ENCODE peak calls at places on chromosomes 1 and 21, in ten cellular contexts. One of them, this sample, is unnamed.
A peak's percentile ranks its signal among the peaks of the same experiment; 100 is the strongest.

GRCh38 chr1:64269558-64269884 is 66.1 kb downstream of the UBE2U start:
- DNase-seq in ovary: no peak
- DNase-seq in neural progenitor cell: no peak
- DNase-seq in tibial nerve: no peak
- DNase-seq in endodermal cell: peak; percentile 45
- DNase-seq in psoas muscle: no peak
- DNase-seq in GM20000: no peak
- DNase-seq in progenitor cell of endocrine pancreas: no peak
- DNase-seq in cardiac fibroblast: no peak
- DNase-seq in PC-3: no peak
- DNase-seq in this sample: no peak

GRCh38 chr21:45590246-45590725 is 48.0 kb upstream of the SLC19A1 start:
- DNase-seq in ovary: peak; percentile 79
- DNase-seq in neural progenitor cell: peak; percentile 80
- DNase-seq in tibial nerve: peak; percentile 50
- DNase-seq in endodermal cell: peak; percentile 91
- DNase-seq in psoas muscle: peak; percentile 69
- DNase-seq in GM20000: peak; percentile 97
- DNase-seq in progenitor cell of endocrine pancreas: peak; percentile 55
- DNase-seq in cardiac fibroblast: peak; percentile 68
- DNase-seq in PC-3: peak; percentile 17
- DNase-seq in this sample: peak; percentile 76

GRCh38 chr1:55632906-55633305 is 417.7 kb upstream of the USP24 start:
- DNase-seq in ovary: no peak
- DNase-seq in neural progenitor cell: peak; percentile 18
- DNase-seq in tibial nerve: no peak
- DNase-seq in endodermal cell: peak; percentile 48
- DNase-seq in psoas muscle: no peak
- DNase-seq in GM20000: no peak
- DNase-seq in progenitor cell of endocrine pancreas: no peak
- DNase-seq in cardiac fibroblast: peak; percentile 18
- DNase-seq in PC-3: no peak
- DNase-seq in this sample: no peak

GRCh38 chr1:17216078-17216477 is 11.2 kb downstream of the PADI1 start:
- DNase-seq in ovary: no peak
- DNase-seq in neural progenitor cell: no peak
- DNase-seq in tibial nerve: no peak
- DNase-seq in endodermal cell: no peak
- DNase-seq in psoas muscle: no peak
- DNase-seq in GM20000: no peak
- DNase-seq in progenitor cell of endocrine pancreas: no peak
- DNase-seq in cardiac fibroblast: no peak
- DNase-seq in PC-3: no peak
- DNase-seq in this sample: no peak

GRCh38 chr1:188904201-188904600 is 1573.5 kb downstream of the BRINP3 start:
- DNase-seq in ovary: no peak
- DNase-seq in neural progenitor cell: no peak
- DNase-seq in tibial nerve: no peak
- DNase-seq in endodermal cell: peak; percentile 42
- DNase-seq in psoas muscle: no peak
- DNase-seq in GM20000: no peak
- DNase-seq in progenitor cell of endocrine pancreas: no peak
- DNase-seq in cardiac fibroblast: no peak
- DNase-seq in PC-3: no peak
- DNase-seq in this sample: no peak

GRCh38 chr1:215568287-215568692 is 1.2 kb downstream of the KCTD3 start:
- DNase-seq in ovary: peak; percentile 31
- DNase-seq in neural progenitor cell: no peak
- DNase-seq in tibial nerve: peak; percentile 37
- DNase-seq in endodermal cell: no peak
- DNase-seq in psoas muscle: no peak
- DNase-seq in GM20000: peak; percentile 52
- DNase-seq in progenitor cell of endocrine pancreas: no peak
- DNase-seq in cardiac fibroblast: peak; percentile 70
- DNase-seq in PC-3: peak; percentile 61
- DNase-seq in this sample: no peak

GRCh38 chr1:116105996-116106395 is 5.2 kb upstream of the MAB21L3 start:
- DNase-seq in ovary: no peak
- DNase-seq in neural progenitor cell: no peak
- DNase-seq in tibial nerve: no peak
- DNase-seq in endodermal cell: no peak
- DNase-seq in psoas muscle: no peak
- DNase-seq in GM20000: no peak
- DNase-seq in progenitor cell of endocrine pancreas: no peak
- DNase-seq in cardiac fibroblast: no peak
- DNase-seq in PC-3: no peak
- DNase-seq in this sample: no peak

GRCh38 chr1:44120398-44120949 is 1.9 kb downstream of the KLF17 start:
- DNase-seq in ovary: no peak
- DNase-seq in neural progenitor cell: no peak
- DNase-seq in tibial nerve: no peak
- DNase-seq in endodermal cell: no peak
- DNase-seq in psoas muscle: no peak
- DNase-seq in GM20000: no peak
- DNase-seq in progenitor cell of endocrine pancreas: no peak
- DNase-seq in cardiac fibroblast: no peak
- DNase-seq in PC-3: no peak
- DNase-seq in this sample: no peak

GRCh38 chr1:241411776-241412338 is 54.9 kb upstream of the RGS7 start:
- DNase-seq in ovary: no peak
- DNase-seq in neural progenitor cell: no peak
- DNase-seq in tibial nerve: no peak
- DNase-seq in endodermal cell: no peak
- DNase-seq in psoas muscle: no peak
- DNase-seq in GM20000: no peak
- DNase-seq in progenitor cell of endocrine pancreas: no peak
- DNase-seq in cardiac fibroblast: peak; percentile 39
- DNase-seq in PC-3: no peak
- DNase-seq in this sample: no peak

GRCh38 chr1:155080250-155081228 is 1.9 kb downstream of the EFNA3 start:
- DNase-seq in ovary: no peak
- DNase-seq in neural progenitor cell: peak; percentile 95
- DNase-seq in tibial nerve: no peak
- DNase-seq in endodermal cell: peak; percentile 93
- DNase-seq in psoas muscle: no peak
- DNase-seq in GM20000: peak; percentile 62
- DNase-seq in progenitor cell of endocrine pancreas: peak; percentile 79
- DNase-seq in cardiac fibroblast: no peak
- DNase-seq in PC-3: peak; percentile 30
- DNase-seq in this sample: peak; percentile 92

GRCh38 chr1:110515041-110515440 is 3.9 kb downstream of the KCNA10 start:
- DNase-seq in ovary: no peak
- DNase-seq in neural progenitor cell: no peak
- DNase-seq in tibial nerve: no peak
- DNase-seq in endodermal cell: no peak
- DNase-seq in psoas muscle: no peak
- DNase-seq in GM20000: no peak
- DNase-seq in progenitor cell of endocrine pancreas: no peak
- DNase-seq in cardiac fibroblast: no peak
- DNase-seq in PC-3: no peak
- DNase-seq in this sample: no peak

GRCh38 chr21:45135122-45135521 is 60.7 kb downstream of the ADARB1 start:
- DNase-seq in ovary: no peak
- DNase-seq in neural progenitor cell: no peak
- DNase-seq in tibial nerve: no peak
- DNase-seq in endodermal cell: no peak
- DNase-seq in psoas muscle: peak; percentile 85
- DNase-seq in GM20000: no peak
- DNase-seq in progenitor cell of endocrine pancreas: no peak
- DNase-seq in cardiac fibroblast: no peak
- DNase-seq in PC-3: no peak
- DNase-seq in this sample: no peak

GRCh38 chr1:25054526-25054925 is 124.5 kb upstream of the RUNX3 start:
- DNase-seq in ovary: no peak
- DNase-seq in neural progenitor cell: no peak
- DNase-seq in tibial nerve: no peak
- DNase-seq in endodermal cell: no peak
- DNase-seq in psoas muscle: no peak
- DNase-seq in GM20000: no peak
- DNase-seq in progenitor cell of endocrine pancreas: no peak
- DNase-seq in cardiac fibroblast: no peak
- DNase-seq in PC-3: no peak
- DNase-seq in this sample: no peak

DNA sequence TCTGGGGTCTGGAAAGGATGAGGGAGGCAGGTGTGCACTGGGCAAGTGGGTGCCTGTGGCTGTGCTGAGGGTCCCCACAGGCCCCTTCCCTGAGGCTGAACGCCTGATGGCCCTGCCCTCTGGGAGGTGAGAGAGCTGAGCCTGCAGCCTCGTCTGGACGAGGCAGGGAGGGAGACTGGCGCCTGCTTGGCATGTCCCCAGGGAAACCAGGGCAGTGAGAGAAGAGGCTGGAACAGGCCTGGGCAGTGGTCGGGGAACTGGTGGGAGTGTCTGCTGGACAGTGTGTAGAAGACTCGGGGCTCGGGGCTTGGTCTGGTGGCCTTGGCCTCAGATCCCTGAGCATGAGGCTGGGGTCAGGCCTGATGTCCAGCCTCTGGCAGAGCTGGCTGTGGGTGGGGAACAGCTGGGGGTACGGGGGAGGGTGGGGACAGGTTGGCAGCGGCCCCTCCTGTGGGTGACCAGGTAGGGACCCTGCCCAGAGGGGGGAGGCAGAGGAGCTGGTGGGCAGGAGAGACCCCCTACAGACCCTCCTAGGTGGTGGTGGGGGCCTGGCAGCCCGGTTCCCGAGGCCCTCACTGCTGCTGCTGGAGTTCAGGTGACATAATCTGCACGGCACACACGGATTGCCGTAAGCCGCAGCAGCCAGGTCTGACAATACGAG is 30.8 kb upstream of the PLCH2 start:
- DNase-seq in ovary: no peak
- DNase-seq in neural progenitor cell: no peak
- DNase-seq in tibial nerve: no peak
- DNase-seq in endodermal cell: no peak
- DNase-seq in psoas muscle: no peak
- DNase-seq in GM20000: no peak
- DNase-seq in progenitor cell of endocrine pancreas: no peak
- DNase-seq in cardiac fibroblast: no peak
- DNase-seq in PC-3: no peak
- DNase-seq in this sample: no peak
- TF ChIP-seq CTCF in ovary: no peak
- TF ChIP-seq CTCF in neural progenitor cell: no peak
- TF ChIP-seq CTCF in tibial nerve: no peak
- TF ChIP-seq CTCF in endodermal cell: no peak
- TF ChIP-seq CTCF in psoas muscle: no peak
- TF ChIP-seq CTCF in GM20000: no peak
- TF ChIP-seq CTCF in progenitor cell of endocrine pancreas: no peak
- TF ChIP-seq CTCF in cardiac fibroblast: no peak
- TF ChIP-seq CTCF in PC-3: no peak
- TF ChIP-seq CTCF in this sample: no peak

DNA sequence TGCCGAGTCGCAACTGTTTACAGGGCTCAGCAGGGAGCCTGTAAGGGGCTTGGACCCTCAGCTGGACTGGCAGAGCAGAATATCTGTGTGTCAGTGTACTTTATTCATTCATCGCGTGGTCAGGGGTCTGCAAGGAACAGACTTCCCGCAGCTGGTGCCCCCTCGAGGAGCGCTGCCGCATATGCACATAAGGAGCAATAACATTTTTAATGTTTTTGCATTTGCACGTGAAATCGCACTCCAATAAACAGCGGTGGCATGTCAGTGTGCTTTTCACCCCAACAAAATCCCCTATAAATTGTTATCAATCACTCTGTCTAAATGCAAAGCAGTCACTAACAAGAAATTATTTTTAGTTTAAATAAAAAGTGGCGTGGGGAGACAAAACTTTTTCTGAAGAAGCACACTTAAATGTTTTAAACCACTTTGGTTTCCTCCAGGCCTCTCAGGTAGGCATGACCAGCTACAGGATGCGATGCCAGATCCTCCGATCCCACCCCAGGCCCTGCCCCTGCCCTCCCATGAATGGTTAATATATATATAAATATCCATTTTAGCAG is 3.5 kb downstream of the FMO1 start:
- DNase-seq in ovary: peak; percentile 46
- DNase-seq in neural progenitor cell: peak; percentile 73
- DNase-seq in tibial nerve: no peak
- DNase-seq in endodermal cell: no peak
- DNase-seq in psoas muscle: no peak
- DNase-seq in GM20000: peak; percentile 31
- DNase-seq in progenitor cell of endocrine pancreas: peak; percentile 33
- DNase-seq in cardiac fibroblast: peak; percentile 25
- DNase-seq in PC-3: peak; percentile 53
- DNase-seq in this sample: peak; percentile 44
- TF ChIP-seq CTCF in ovary: no peak
- TF ChIP-seq CTCF in neural progenitor cell: peak; percentile 70
- TF ChIP-seq CTCF in tibial nerve: peak; percentile 53
- TF ChIP-seq CTCF in endodermal cell: peak; percentile 76
- TF ChIP-seq CTCF in psoas muscle: peak; percentile 43
- TF ChIP-seq CTCF in GM20000: peak; percentile 34
- TF ChIP-seq CTCF in progenitor cell of endocrine pancreas: peak; percentile 69
- TF ChIP-seq CTCF in cardiac fibroblast: peak; percentile 73
- TF ChIP-seq CTCF in PC-3: peak; percentile 91
- TF ChIP-seq CTCF in this sample: peak; percentile 44

DNA sequence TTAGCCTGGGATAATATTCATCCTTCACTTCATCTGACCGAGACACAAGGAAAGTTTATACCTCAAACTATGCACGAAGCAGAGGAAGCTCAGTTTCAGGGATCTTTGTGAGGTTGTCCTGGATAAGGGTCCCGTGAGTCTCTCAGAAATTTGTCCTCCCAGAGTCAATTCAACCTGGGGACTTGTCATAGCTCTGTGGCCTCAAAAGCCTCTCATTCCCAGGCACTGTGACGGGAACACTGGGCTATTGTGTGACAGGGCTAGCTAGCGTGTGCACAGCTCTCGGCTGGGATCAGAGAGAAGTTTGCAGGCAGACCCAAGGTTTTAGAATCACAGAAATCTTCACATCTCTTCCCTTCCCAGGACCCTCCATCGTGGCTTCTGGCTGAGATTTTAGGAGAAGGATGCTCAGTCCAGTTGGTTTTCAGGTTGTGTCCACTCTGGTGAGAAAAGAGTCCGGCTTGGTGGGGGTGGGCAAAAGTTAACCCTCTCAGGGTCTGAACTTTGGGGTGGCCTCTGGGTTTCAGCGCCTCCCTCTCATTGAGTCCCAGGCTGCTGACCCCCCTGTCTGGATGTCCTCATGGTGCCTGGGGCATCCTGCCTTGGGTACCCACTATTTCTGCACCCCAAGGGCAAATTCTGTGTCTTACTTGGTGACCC is 20.4 kb upstream of the LBR start:
- DNase-seq in ovary: no peak
- DNase-seq in neural progenitor cell: no peak
- DNase-seq in tibial nerve: no peak
- DNase-seq in endodermal cell: peak; percentile 44
- DNase-seq in psoas muscle: no peak
- DNase-seq in GM20000: no peak
- DNase-seq in progenitor cell of endocrine pancreas: no peak
- DNase-seq in cardiac fibroblast: no peak
- DNase-seq in PC-3: no peak
- DNase-seq in this sample: no peak
- TF ChIP-seq CTCF in ovary: no peak
- TF ChIP-seq CTCF in neural progenitor cell: no peak
- TF ChIP-seq CTCF in tibial nerve: no peak
- TF ChIP-seq CTCF in endodermal cell: no peak
- TF ChIP-seq CTCF in psoas muscle: no peak
- TF ChIP-seq CTCF in GM20000: no peak
- TF ChIP-seq CTCF in progenitor cell of endocrine pancreas: no peak
- TF ChIP-seq CTCF in cardiac fibroblast: no peak
- TF ChIP-seq CTCF in PC-3: no peak
- TF ChIP-seq CTCF in this sample: no peak

GRCh38 chr1:78553859-78554258 is 63.1 kb downstream of the PTGFR start:
- DNase-seq in ovary: no peak
- DNase-seq in neural progenitor cell: peak; percentile 13
- DNase-seq in tibial nerve: no peak
- DNase-seq in endodermal cell: peak; percentile 70
- DNase-seq in psoas muscle: no peak
- DNase-seq in GM20000: peak; percentile 3
- DNase-seq in progenitor cell of endocrine pancreas: no peak
- DNase-seq in cardiac fibroblast: peak; percentile 43
- DNase-seq in PC-3: peak; percentile 37
- DNase-seq in this sample: peak; percentile 14
- TF ChIP-seq CTCF in ovary: no peak
- TF ChIP-seq CTCF in neural progenitor cell: peak; percentile 31
- TF ChIP-seq CTCF in tibial nerve: no peak
- TF ChIP-seq CTCF in endodermal cell: peak; percentile 64
- TF ChIP-seq CTCF in psoas muscle: no peak
- TF ChIP-seq CTCF in GM20000: no peak
- TF ChIP-seq CTCF in progenitor cell of endocrine pancreas: no peak
- TF ChIP-seq CTCF in cardiac fibroblast: peak; percentile 40
- TF ChIP-seq CTCF in PC-3: peak; percentile 48
- TF ChIP-seq CTCF in this sample: peak; percentile 25

This sample was measured in WTC11.